ENCODE peak calls at places on chromosomes 16 and 17, in six cellular contexts. F is GM12878, L is HepG2, I is SK-N-SH, W is K562, N is H1. Q is an unnamed sample.

GRCh38 chr16:13809765-13810164 is 110.2 kb upstream of the ERCC4 start:
- DNase-seq in F (no peak), L (no peak), I (no peak), W (no peak), N (no peak), Q (no peak)

GRCh38 chr17:57892820-57893595 is 43.2 kb upstream of the MRPS23 start:
- DNase-seq in F (no peak), L (peak; percentile 97), I (no peak), W (no peak), N (no peak), Q (peak; percentile 99)

GRCh38 chr17:82494236-82495055 is 25.1 kb upstream of the FOXK2 start:
- DNase-seq in F (peak; percentile 89), L (peak; percentile 97), I (peak; percentile 94), W (peak; percentile 91), N (peak; percentile 82), Q (peak; percentile 85)

GRCh38 chr16:23423496-23424049 is 29.4 kb downstream of the COG7 start:
- DNase-seq in F (no peak), L (peak; percentile 21), I (no peak), W (no peak), N (no peak), Q (no peak)

GRCh38 chr17:61816538-61816937 is 46.8 kb downstream of the BRIP1 start:
- DNase-seq in F (no peak), L (no peak), I (no peak), W (no peak), N (no peak), Q (peak; percentile 42)

GRCh38 chr16:35564889-35565288 is 2105.5 kb downstream of the TP53TG3F start:
- DNase-seq in F (no peak), L (no peak), I (no peak), W (no peak), N (no peak), Q (no peak)

GRCh38 chr16:53541326-53541725 is 38.3 kb upstream of the AKTIP start:
- DNase-seq in F (no peak), L (no peak), I (no peak), W (no peak), N (no peak), Q (no peak)

GRCh38 chr17:42118545-42118944 is 2.6 kb downstream of the KAT2A start:
- DNase-seq in F (no peak), L (peak; percentile 52), I (peak; percentile 56), W (peak; percentile 41), N (no peak), Q (no peak)

GRCh38 chr16:57563487-57563750 is 21.0 kb downstream of the ADGRG5 start:
- DNase-seq in F (no peak), L (no peak), I (no peak), W (no peak), N (no peak), Q (no peak)

GRCh38 chr17:75633484-75634375 is 496 bp downstream of the SMIM5 start:
- DNase-seq in F (no peak), L (peak; percentile 91), I (peak; percentile 81), W (peak; percentile 85), N (peak; percentile 74), Q (peak; percentile 53)

GRCh38 chr17:17994271-17994670 is 21.6 kb downstream of the DRC3 start:
- DNase-seq in F (no peak), L (peak; percentile 56), I (peak; percentile 86), W (no peak), N (peak; percentile 53), Q (no peak)

GRCh38 chr16:19853973-19854876 is 30.4 kb downstream of the GPRC5B start:
- DNase-seq in F (no peak), L (no peak), I (no peak), W (no peak), N (no peak), Q (no peak)

GRCh38 chr16:74372953-74373846 is 2.9 kb upstream of the NPIPB15 start:
- DNase-seq in F (no peak), L (no peak), I (peak; percentile 5), W (peak; percentile 7), N (no peak), Q (no peak)
- TF ChIP-seq GABPA in F (no peak), L (no peak), I (no peak), W (no peak), N (no peak), Q (no peak)

GRCh38 chr16:69498926-69499325 is 66.8 kb upstream of the NFAT5 start:
- DNase-seq in F (no peak), L (no peak), I (no peak), W (no peak), N (no peak), Q (no peak)

GRCh38 chr16:69497876-69498596 is 67.7 kb upstream of the NFAT5 start:
- DNase-seq in F (no peak), L (no peak), I (no peak), W (peak; percentile 36), N (no peak), Q (no peak)

GRCh38 chr16:69496376-69496775 is 69.4 kb upstream of the NFAT5 start:
- DNase-seq in F (no peak), L (no peak), I (peak; percentile 44), W (no peak), N (no peak), Q (no peak)

GRCh38 chr16:69495821-69496220 is 69.9 kb upstream of the NFAT5 start:
- DNase-seq in F (no peak), L (no peak), I (peak; percentile 82), W (no peak), N (no peak), Q (no peak)

DNA sequence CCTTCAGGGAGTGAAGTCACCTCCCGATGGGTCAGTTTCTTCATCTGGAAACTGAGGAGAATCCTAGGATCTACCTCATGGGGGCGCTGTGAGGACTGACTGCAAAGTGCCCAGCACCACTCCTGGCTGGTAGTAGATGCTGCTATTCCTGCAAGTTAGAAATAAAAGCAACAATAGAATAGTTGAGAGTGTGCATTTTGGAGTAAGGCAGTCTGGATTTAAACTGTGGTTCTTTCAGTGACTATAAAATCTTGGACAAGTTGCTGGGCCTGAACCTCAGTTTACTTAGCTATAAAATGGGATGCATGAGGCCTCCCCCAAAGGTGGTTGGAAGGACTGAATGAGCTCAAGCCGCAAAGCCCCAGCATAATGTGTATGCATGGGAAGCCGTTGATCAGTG is 70.6 kb downstream of the CYB5B start:
- DNase-seq in F (no peak), L (peak; percentile 39), I (no peak), W (peak; percentile 55), N (peak; percentile 29), Q (no peak)
- TF ChIP-seq CTCF in F (peak; percentile 27), L (peak; percentile 53), I (peak; percentile 48), W (peak; percentile 66), N (peak; percentile 75), Q (no peak)

DNA sequence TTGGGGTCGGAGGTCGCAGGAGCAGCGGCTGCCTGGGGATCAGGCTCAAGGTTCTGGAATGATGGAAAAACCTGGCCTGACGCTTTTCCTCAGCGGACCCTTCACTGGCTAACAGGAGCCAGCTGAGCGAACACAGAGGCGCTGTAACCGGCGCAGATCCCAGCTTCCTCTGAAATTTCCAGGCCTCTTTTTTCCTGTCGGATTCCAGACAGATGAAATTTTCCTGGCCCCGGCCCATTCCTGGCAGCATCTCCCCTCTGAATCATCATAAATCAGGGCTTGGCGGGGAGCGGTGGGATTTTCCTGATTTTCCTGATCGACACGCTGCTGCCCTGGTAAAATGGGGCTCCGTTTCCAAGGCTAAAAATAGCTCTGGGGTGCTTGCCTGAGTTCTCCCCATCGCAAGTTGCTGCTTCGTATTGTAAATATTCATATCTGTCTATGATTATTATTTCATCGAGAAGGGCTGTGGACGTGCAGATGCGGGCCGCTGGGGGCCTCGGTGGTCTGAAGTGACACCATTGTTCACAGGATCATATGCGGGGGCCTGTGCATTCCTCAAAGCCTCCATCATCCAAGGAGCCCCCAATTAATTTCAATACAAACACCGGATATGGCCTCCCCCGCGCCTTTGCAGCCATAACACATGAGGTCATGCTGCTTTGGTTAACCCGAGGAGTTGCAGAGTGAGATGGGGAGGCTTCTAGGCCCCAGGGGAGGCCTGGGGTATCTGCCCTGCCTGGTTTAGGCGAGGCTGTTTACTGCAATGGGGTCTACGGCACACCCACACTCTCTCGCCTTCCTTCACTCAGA is 45.8 kb upstream of the ETV4 start:
- DNase-seq in F (no peak), L (no peak), I (peak; percentile 52), W (no peak), N (no peak), Q (no peak)
- TF ChIP-seq GABPA in F (no peak), L (no peak), I (peak; percentile 7), W (no peak), N (no peak), Q (no peak)

GRCh38 chr16:3168706-3169105 is 19.3 kb upstream of the OR1F1 start:
- DNase-seq in F (no peak), L (no peak), I (no peak), W (no peak), N (no peak), Q (no peak)

GRCh38 chr16:3170440-3171180 is 17.4 kb upstream of the OR1F1 start:
- DNase-seq in F (no peak), L (no peak), I (no peak), W (no peak), N (no peak), Q (no peak)

GRCh38 chr16:3173892-3174617 is 13.9 kb upstream of the OR1F1 start:
- DNase-seq in F (no peak), L (peak; percentile 65), I (peak; percentile 81), W (peak; percentile 69), N (no peak), Q (no peak)

GRCh38 chr16:3171855-3172593 is 16.0 kb upstream of the OR1F1 start:
- DNase-seq in F (no peak), L (peak; percentile 67), I (peak; percentile 51), W (peak; percentile 74), N (no peak), Q (no peak)

GRCh38 chr16:3171181-3171854 is 16.7 kb upstream of the OR1F1 start:
- DNase-seq in F (no peak), L (no peak), I (peak; percentile 50), W (peak; percentile 34), N (no peak), Q (peak; percentile 31)
- TF ChIP-seq CTCF in F (no peak), L (no peak), I (no peak), W (no peak), N (no peak), Q (no peak)

DNA sequence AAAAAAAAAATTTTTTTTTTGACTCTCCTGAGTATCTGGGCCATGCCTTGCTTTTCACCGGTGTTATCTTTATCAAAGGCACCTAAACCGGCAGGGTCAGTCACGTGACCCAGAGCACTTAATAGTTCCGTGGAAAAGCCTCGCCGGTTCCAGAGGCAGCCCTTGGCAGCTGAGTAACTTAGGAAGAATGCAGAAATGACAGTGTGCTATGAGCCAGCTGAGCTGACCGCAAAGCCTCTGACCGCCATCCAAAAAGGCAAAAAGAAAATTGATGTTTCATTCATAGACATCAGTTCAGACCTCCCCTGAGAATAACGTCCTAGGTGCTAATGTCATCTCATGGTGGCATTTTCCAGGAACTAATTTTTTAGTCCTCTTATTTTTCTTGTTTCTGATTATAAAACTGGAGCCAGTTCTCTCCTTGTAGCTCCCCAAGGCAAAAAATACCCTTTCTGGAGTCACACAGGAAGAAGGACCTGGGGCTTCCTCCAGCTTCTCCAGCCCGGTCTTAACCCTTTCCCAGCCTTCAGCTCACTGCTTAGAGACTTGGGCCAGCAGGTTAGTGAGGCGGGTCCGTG is 122.6 kb downstream of the SOCS1 start:
- DNase-seq in F (no peak), L (peak; percentile 79), I (no peak), W (peak; percentile 69), N (no peak), Q (peak; percentile 79)
- TF ChIP-seq GABPA in F (no peak), L (no peak), I (no peak), W (no peak), N (no peak), Q (no peak)

DNA sequence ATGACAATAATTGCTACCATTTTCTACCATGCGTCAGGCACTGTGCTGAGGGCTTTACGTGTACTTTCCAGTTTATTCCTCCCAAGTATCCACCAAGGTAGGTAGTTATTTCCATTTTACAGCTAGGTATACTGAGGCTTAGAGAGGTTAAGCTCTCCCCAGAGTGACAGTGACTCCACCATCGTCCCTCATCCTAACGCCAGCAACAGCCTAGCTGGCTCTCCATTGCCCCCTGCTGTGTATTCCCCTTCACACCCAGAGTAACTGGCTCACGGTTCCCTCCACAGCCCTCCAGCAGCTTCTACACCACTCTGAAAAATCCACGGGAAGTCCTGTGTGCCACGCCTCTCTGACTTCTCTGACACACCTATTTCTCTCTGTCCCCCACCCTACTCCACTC is 7.1 kb upstream of the ASGR1 start:
- DNase-seq in F (no peak), L (peak; percentile 61), I (no peak), W (peak; percentile 39), N (no peak), Q (no peak)
- TF ChIP-seq CTCF in F (no peak), L (peak; percentile 78), I (peak; percentile 30), W (peak; percentile 47), N (peak; percentile 20), Q (no peak)

Q was measured in HL-60.